ENCODE peak calls at places on chromosomes 7 and 10, in ten cellular contexts. One of them, this sample, is unnamed.

GRCh38 chr7:76998263-76998666 is 33.9 kb downstream of the SPDYE17 start:
- DNase-seq in GM19239: no peak
- DNase-seq in activated naive CD4-positive, alpha-beta T cell treated with anti-CD3 and anti-CD28 coated beads for 36 hours: no peak
- DNase-seq in iPS-NIHi11: no peak
- DNase-seq in amygdala: no peak
- DNase-seq in NB4: peak
- DNase-seq in body of pancreas: no peak
- DNase-seq in GM03348: peak
- DNase-seq in lung: no peak
- DNase-seq in NAMALWA: no peak
- DNase-seq in this sample: no peak

GRCh38 chr7:149872419-149873073 is 1.2 kb upstream of the ATP6V0E2 start:
- DNase-seq in amygdala: peak
- DNase-seq in NB4: peak
- DNase-seq in GM03348: peak
- DNase-seq in iPS-NIHi11: peak
- DNase-seq in GM19239: no peak
- DNase-seq in NAMALWA: no peak
- DNase-seq in lung: peak
- DNase-seq in body of pancreas: peak
- DNase-seq in activated naive CD4-positive, alpha-beta T cell treated with anti-CD3 and anti-CD28 coated beads for 36 hours: peak
- DNase-seq in this sample: peak

GRCh38 chr10:86357676-86358075 is 8.9 kb downstream of the GRID1 start:
- DNase-seq in lung: no peak
- DNase-seq in iPS-NIHi11: no peak
- DNase-seq in NAMALWA: no peak
- DNase-seq in NB4: no peak
- DNase-seq in GM19239: no peak
- DNase-seq in GM03348: no peak
- DNase-seq in amygdala: no peak
- DNase-seq in body of pancreas: no peak
- DNase-seq in activated naive CD4-positive, alpha-beta T cell treated with anti-CD3 and anti-CD28 coated beads for 36 hours: no peak
- DNase-seq in this sample: no peak

GRCh38 chr10:110525349-110526260 is 27.9 kb downstream of the DUSP5 start:
- DNase-seq in GM03348: peak
- DNase-seq in amygdala: no peak
- DNase-seq in iPS-NIHi11: no peak
- DNase-seq in activated naive CD4-positive, alpha-beta T cell treated with anti-CD3 and anti-CD28 coated beads for 36 hours: no peak
- DNase-seq in lung: no peak
- DNase-seq in NAMALWA: no peak
- DNase-seq in NB4: peak
- DNase-seq in GM19239: no peak
- DNase-seq in body of pancreas: no peak
- DNase-seq in this sample: no peak

GRCh38 chr7:44643206-44643605 is 36.8 kb downstream of the OGDH start:
- DNase-seq in iPS-NIHi11: no peak
- DNase-seq in amygdala: no peak
- DNase-seq in GM03348: no peak
- DNase-seq in NB4: no peak
- DNase-seq in lung: no peak
- DNase-seq in body of pancreas: no peak
- DNase-seq in GM19239: no peak
- DNase-seq in activated naive CD4-positive, alpha-beta T cell treated with anti-CD3 and anti-CD28 coated beads for 36 hours: no peak
- DNase-seq in NAMALWA: no peak
- DNase-seq in this sample: no peak

GRCh38 chr7:4845740-4846142 is 16.1 kb downstream of the PAPOLB start:
- DNase-seq in NB4: peak
- DNase-seq in amygdala: peak
- DNase-seq in activated naive CD4-positive, alpha-beta T cell treated with anti-CD3 and anti-CD28 coated beads for 36 hours: no peak
- DNase-seq in GM03348: no peak
- DNase-seq in lung: no peak
- DNase-seq in NAMALWA: no peak
- DNase-seq in body of pancreas: peak
- DNase-seq in GM19239: no peak
- DNase-seq in iPS-NIHi11: peak
- DNase-seq in this sample: no peak

GRCh38 chr10:127906548-127907377 is at the start of gene PTPRE:
- DNase-seq in body of pancreas: peak
- DNase-seq in activated naive CD4-positive, alpha-beta T cell treated with anti-CD3 and anti-CD28 coated beads for 36 hours: peak
- DNase-seq in amygdala: peak
- DNase-seq in NAMALWA: no peak
- DNase-seq in lung: peak
- DNase-seq in NB4: peak
- DNase-seq in iPS-NIHi11: peak
- DNase-seq in GM19239: peak
- DNase-seq in GM03348: peak
- DNase-seq in this sample: peak

GRCh38 chr10:110408203-110408871 is 89.4 kb upstream of the DUSP5 start:
- DNase-seq in GM03348: no peak
- DNase-seq in NB4: no peak
- DNase-seq in lung: no peak
- DNase-seq in amygdala: no peak
- DNase-seq in GM19239: no peak
- DNase-seq in NAMALWA: no peak
- DNase-seq in activated naive CD4-positive, alpha-beta T cell treated with anti-CD3 and anti-CD28 coated beads for 36 hours: no peak
- DNase-seq in iPS-NIHi11: peak
- DNase-seq in body of pancreas: no peak
- DNase-seq in this sample: no peak

GRCh38 chr10:51876528-51876927 is 177.1 kb upstream of the CSTF2T start:
- DNase-seq in amygdala: no peak
- DNase-seq in NAMALWA: no peak
- DNase-seq in GM03348: no peak
- DNase-seq in activated naive CD4-positive, alpha-beta T cell treated with anti-CD3 and anti-CD28 coated beads for 36 hours: no peak
- DNase-seq in NB4: no peak
- DNase-seq in iPS-NIHi11: no peak
- DNase-seq in GM19239: no peak
- DNase-seq in lung: no peak
- DNase-seq in body of pancreas: peak
- DNase-seq in this sample: no peak

GRCh38 chr7:124152859-124153692 is 120.2 kb upstream of the TMEM229A start:
- DNase-seq in amygdala: no peak
- DNase-seq in activated naive CD4-positive, alpha-beta T cell treated with anti-CD3 and anti-CD28 coated beads for 36 hours: no peak
- DNase-seq in iPS-NIHi11: peak
- DNase-seq in GM19239: no peak
- DNase-seq in body of pancreas: no peak
- DNase-seq in GM03348: no peak
- DNase-seq in lung: no peak
- DNase-seq in NB4: peak
- DNase-seq in NAMALWA: peak
- DNase-seq in this sample: no peak

This sample was measured in CD8-positive, alpha-beta T cell.